ENCODE peak calls at places on chromosomes 6 and 20, in four cellular contexts. One of them, this sample, is unnamed.

GRCh38 chr6:157538163-157538562 is 157.2 kb downstream of the ZDHHC14 start:
- DNase-seq in lower leg skin: peak
- DNase-seq in GM12864: no peak
- DNase-seq in MCF 10A: no peak
- DNase-seq in this sample: no peak

GRCh38 chr6:39887692-39888450 is 46.4 kb downstream of the MOCS1 start:
- DNase-seq in lower leg skin: no peak
- DNase-seq in GM12864: no peak
- DNase-seq in MCF 10A: no peak
- DNase-seq in this sample: no peak

GRCh38 chr20:42938486-42939205 is 251.1 kb downstream of the PTPRT start:
- DNase-seq in lower leg skin: no peak
- DNase-seq in GM12864: no peak
- DNase-seq in MCF 10A: no peak
- DNase-seq in this sample: no peak

GRCh38 chr20:48531505-48531904 is 296.3 kb downstream of the PREX1 start:
- DNase-seq in lower leg skin: peak
- DNase-seq in GM12864: no peak
- DNase-seq in MCF 10A: no peak
- DNase-seq in this sample: no peak

GRCh38 chr6:139325003-139325600 is 33.3 kb upstream of the TXLNB start:
- DNase-seq in lower leg skin: no peak
- DNase-seq in GM12864: peak
- DNase-seq in MCF 10A: no peak
- DNase-seq in this sample: peak

GRCh38 chr6:163579111-163579879 is 164.8 kb downstream of the QKI start:
- DNase-seq in lower leg skin: no peak
- DNase-seq in GM12864: no peak
- DNase-seq in MCF 10A: no peak
- DNase-seq in this sample: no peak

GRCh38 chr20:1300083-1300840 is 28.7 kb downstream of the SDCBP2 start:
- DNase-seq in lower leg skin: no peak
- DNase-seq in GM12864: no peak
- DNase-seq in MCF 10A: no peak
- DNase-seq in this sample: no peak

GRCh38 chr6:16836186-16836981 is 75.1 kb upstream of the ATXN1 start:
- DNase-seq in lower leg skin: no peak
- DNase-seq in GM12864: peak
- DNase-seq in MCF 10A: no peak
- DNase-seq in this sample: peak

GRCh38 chr20:36845288-36845969 is 30.5 kb upstream of the TLDC2 start:
- DNase-seq in lower leg skin: no peak
- DNase-seq in GM12864: no peak
- DNase-seq in MCF 10A: no peak
- DNase-seq in this sample: no peak

GRCh38 chr20:63178889-63179751 is 36.8 kb downstream of the YTHDF1 start:
- DNase-seq in lower leg skin: no peak
- DNase-seq in GM12864: peak
- DNase-seq in MCF 10A: peak
- DNase-seq in this sample: peak
- TF ChIP-seq CTCF in lower leg skin: no peak
- TF ChIP-seq CTCF in GM12864: peak
- TF ChIP-seq CTCF in MCF 10A: peak
- TF ChIP-seq CTCF in this sample: peak

DNA sequence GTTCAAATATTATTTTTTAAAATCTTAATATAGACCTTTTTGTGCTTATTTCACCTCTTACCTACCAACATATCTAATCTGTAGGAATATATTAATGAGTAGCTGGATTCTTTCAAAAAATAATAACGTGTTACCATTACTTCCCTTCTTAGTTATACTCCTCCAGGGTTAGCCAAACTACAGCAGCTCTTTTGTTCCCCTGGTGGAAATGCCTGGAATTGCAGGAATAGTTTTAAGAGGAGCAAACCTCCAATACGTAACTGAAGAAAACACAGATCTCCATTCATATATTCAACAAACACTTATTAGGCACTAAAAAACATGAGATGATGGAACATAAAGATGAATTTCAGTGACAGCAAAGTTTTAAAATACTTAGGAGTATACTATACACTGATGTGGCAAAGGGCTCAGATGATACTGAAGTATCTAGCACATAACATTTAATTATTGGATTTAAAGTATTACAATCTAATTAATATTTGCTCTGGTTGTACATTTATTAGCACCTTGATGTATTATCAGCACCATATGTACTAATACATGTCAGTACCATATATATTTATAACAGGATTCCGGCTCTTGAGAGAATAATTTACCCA is 78.3 kb downstream of the TBX18 start:
- DNase-seq in lower leg skin: no peak
- DNase-seq in GM12864: peak
- DNase-seq in MCF 10A: peak
- DNase-seq in this sample: peak
- TF ChIP-seq CTCF in lower leg skin: no peak
- TF ChIP-seq CTCF in GM12864: peak
- TF ChIP-seq CTCF in MCF 10A: peak
- TF ChIP-seq CTCF in this sample: peak

DNA sequence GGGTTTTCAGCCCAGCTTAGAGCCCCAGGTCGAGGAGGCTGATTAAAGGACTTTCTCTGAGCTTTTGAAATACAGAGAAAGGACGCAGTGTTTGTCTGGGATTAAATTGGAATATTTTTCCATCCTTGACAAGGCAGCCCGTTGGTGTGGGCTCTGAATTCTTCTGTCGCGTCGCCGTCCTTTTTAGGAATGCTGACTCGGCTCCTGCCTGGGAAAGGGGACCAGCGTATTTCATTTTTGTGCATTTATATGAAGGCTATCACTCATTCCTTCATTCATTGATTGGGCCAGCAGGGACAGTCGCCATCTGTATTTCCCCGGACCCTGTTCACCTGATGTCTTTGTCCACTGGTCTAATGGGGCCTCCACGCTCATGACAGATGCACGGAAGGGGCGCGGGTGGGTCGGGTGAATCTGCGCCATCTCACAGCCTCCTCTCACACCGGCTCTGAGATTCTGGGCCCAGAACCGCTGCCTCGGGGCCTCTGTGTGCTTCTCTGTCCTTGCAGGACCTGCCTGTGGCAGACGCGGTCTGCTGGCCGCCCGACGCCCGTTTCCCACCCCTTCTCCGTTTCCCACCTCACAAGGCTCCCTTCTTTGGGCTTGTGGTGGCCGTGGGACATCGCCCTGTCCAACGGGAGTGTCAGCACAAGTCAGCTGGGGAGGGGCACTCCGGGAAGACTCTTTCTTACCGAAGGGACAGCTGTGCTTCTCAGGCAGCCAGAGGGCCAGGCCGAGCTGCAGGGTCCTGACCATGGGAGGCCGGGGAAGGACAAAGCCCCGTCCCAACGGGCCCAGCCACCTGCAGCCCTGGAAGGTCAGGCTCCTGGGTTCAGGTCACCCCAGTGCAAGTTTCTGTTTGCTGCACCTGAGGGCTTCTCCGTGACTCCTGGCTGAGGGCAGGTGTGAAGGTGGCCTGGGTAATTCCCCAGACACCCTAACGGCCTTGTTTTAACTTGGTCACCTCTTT is 157.3 kb downstream of the TAF4 start:
- DNase-seq in lower leg skin: no peak
- DNase-seq in GM12864: no peak
- DNase-seq in MCF 10A: no peak
- DNase-seq in this sample: no peak
- TF ChIP-seq CTCF in lower leg skin: no peak
- TF ChIP-seq CTCF in GM12864: no peak
- TF ChIP-seq CTCF in MCF 10A: no peak
- TF ChIP-seq CTCF in this sample: no peak

GRCh38 chr6:159837511-159837910 is 37.4 kb downstream of the PNLDC1 start:
- DNase-seq in lower leg skin: no peak
- DNase-seq in GM12864: no peak
- DNase-seq in MCF 10A: no peak
- DNase-seq in this sample: no peak

GRCh38 chr6:159836294-159837140 is 36.4 kb downstream of the PNLDC1 start:
- DNase-seq in lower leg skin: peak
- DNase-seq in GM12864: no peak
- DNase-seq in MCF 10A: no peak
- DNase-seq in this sample: peak

GRCh38 chr6:159842035-159842434 is 42.0 kb downstream of the PNLDC1 start:
- DNase-seq in lower leg skin: no peak
- DNase-seq in GM12864: no peak
- DNase-seq in MCF 10A: peak
- DNase-seq in this sample: no peak

GRCh38 chr6:159837141-159837490 is 37.0 kb downstream of the PNLDC1 start:
- DNase-seq in lower leg skin: no peak
- DNase-seq in GM12864: no peak
- DNase-seq in MCF 10A: no peak
- DNase-seq in this sample: peak

DNA sequence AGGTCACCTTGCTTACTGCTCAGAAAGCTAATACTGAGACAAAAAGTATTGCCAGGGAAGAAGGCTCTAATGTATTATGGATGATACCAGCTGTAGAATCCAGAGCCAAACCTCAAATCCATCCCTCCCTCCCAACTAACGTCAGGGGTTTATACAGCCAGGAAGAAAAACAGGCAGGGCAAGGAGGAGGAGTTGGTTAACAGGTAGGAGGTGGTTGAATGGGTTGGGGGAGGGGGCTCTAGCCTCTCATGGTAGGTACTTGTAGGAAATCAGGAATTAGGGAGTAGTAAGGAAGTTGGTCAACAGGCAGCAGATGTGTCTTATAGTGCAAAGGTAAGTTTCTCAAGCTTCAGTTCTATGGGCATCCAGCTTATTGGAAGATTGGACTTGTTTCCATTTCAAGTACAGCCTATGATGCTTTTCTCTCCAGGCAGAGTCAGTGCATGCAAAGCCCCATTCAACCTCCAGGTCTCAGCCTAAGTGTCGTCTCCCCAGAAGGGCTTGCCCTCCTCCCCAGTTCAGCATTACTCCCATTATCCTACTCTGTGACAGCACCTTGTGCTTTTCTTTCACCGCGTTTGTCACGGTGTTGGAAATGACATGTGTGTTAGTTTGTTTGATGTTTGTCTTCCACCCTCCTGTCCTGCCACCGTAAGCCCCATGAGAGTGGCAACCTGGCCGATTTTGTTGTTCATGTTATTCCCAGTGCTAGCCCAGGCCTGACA is 38.1 kb downstream of the PNLDC1 start:
- DNase-seq in lower leg skin: no peak
- DNase-seq in GM12864: no peak
- DNase-seq in MCF 10A: no peak
- DNase-seq in this sample: no peak
- TF ChIP-seq CTCF in lower leg skin: no peak
- TF ChIP-seq CTCF in GM12864: no peak
- TF ChIP-seq CTCF in MCF 10A: no peak
- TF ChIP-seq CTCF in this sample: no peak

GRCh38 chr6:117280922-117281321 is 15.6 kb downstream of the VGLL2 start:
- DNase-seq in lower leg skin: no peak
- DNase-seq in GM12864: no peak
- DNase-seq in MCF 10A: peak
- DNase-seq in this sample: no peak
- TF ChIP-seq CTCF in lower leg skin: no peak
- TF ChIP-seq CTCF in GM12864: no peak
- TF ChIP-seq CTCF in MCF 10A: peak
- TF ChIP-seq CTCF in this sample: no peak

DNA sequence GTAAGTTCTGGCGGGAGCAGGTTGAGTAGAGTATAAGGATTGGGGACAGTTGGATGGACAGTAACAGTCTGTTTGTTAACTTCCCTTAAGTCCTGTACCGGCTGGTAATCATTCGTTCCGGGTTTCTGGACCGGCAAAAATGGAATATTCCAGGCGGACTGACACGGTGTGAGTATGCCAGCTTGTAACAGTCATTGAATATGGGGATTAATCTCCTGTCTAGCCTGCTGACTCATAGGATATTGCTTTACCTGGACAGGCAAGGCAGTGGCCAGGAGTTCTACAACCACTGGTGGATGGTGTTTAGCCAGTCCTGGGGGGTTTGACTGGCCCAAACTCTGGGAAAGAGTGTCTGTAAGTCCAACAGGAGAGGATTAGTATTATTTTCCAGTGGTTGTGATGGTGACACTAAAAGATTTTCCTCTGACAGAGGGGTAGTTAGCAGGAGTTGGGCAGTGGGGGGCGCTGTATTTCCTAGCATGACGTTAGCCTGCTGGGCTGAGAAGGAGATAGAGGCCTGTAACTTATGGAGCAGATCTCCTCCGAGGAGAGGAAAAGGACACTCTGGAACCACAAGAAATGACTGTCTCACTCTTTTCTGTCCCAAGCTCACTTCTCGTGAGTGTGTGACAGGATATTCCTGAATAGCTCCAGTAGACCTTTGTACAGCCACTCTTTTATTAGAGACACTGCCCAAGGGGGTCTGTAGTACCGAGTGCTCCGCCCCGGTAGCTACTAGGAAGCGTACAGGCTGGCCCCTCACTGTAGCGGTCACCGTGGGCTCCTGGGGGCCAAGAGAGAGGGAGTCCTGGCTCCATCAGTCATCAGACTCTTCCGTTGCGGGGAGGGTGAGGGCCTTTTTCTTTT is 152.2 kb downstream of the TRIM27 start:
- DNase-seq in lower leg skin: no peak
- DNase-seq in GM12864: no peak
- DNase-seq in MCF 10A: peak
- DNase-seq in this sample: no peak
- TF ChIP-seq CTCF in lower leg skin: no peak
- TF ChIP-seq CTCF in GM12864: no peak
- TF ChIP-seq CTCF in MCF 10A: no peak
- TF ChIP-seq CTCF in this sample: no peak

DNA sequence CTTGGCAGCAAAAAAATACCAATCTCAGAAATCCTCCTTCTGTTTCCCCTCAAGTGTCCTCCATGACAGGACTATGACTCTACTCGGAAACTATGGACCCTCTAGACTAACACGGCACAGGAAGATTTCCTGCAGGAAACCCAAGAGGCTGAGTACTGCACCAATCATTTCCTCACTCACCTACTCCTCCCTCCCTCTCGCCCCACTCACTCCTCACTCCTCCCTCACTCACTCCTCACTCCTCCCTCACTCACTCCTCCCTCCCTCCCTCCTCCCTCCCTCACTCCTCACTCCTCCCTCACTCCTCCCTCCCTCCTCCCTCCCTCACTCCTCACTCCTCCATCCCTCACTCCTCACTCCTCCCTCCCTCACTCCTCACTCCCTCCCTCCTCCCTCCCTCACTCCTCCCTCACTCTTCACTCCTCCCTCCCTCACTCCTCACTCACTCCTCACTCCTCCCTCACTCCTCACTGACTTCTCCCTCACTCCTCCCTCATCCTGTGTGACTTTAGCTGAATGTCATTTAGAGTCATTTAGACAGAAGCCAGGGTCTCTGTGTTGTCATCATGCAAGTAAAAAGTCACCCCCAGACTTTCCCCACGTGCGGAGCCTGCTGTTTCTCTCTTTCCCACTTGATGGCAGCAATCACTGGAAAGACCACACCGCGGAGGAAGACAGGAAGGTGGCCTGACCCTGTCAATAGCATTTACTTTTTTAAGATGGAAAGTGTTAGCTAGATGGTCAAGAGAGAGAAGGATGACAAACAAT is 226.8 kb upstream of the PDE10A start:
- DNase-seq in lower leg skin: no peak
- DNase-seq in GM12864: no peak
- DNase-seq in MCF 10A: peak
- DNase-seq in this sample: no peak
- TF ChIP-seq CTCF in lower leg skin: no peak
- TF ChIP-seq CTCF in GM12864: peak
- TF ChIP-seq CTCF in MCF 10A: peak
- TF ChIP-seq CTCF in this sample: peak

GRCh38 chr6:13526718-13527668 is 39.6 kb upstream of the GFOD1 start:
- DNase-seq in lower leg skin: peak
- DNase-seq in GM12864: peak
- DNase-seq in MCF 10A: peak
- DNase-seq in this sample: peak
- TF ChIP-seq CTCF in lower leg skin: no peak
- TF ChIP-seq CTCF in GM12864: no peak
- TF ChIP-seq CTCF in MCF 10A: no peak
- TF ChIP-seq CTCF in this sample: no peak